ENCODE peak calls at places on chromosomes 1 and 21, in six cellular contexts. H is PC-3, Q is fibroblast of lung, T is astrocyte, F is HepG2, V is mammary epithelial cell. A is an unnamed sample.

GRCh38 chr21:37712204-37712934 is 203.9 kb downstream of the KCNJ6 start:
- DNase-seq in F (peak; percentile 41), V (peak; percentile 57), T (peak; percentile 37), Q (peak; percentile 55), H (peak; percentile 79), A (peak; percentile 77)

GRCh38 chr1:2204384-2205190 is 10.0 kb upstream of the FAAP20 start:
- DNase-seq in Q (peak; percentile 68), T (peak; percentile 38), V (no peak), F (peak; percentile 57), H (peak; percentile 67), A (no peak)

GRCh38 chr1:2339206-2340085 is 51.9 kb downstream of the MORN1 start:
- DNase-seq in V (no peak), T (no peak), H (no peak), F (no peak), Q (no peak), A (no peak)

GRCh38 chr1:165726169-165726568 is 27.8 kb upstream of the ALDH9A1 start:
- DNase-seq in H (no peak), F (no peak), T (no peak), Q (no peak), V (no peak), A (peak; percentile 11)

GRCh38 chr1:69258842-69259241 is 308.9 kb upstream of the LRRC7 start:
- DNase-seq in Q (no peak), F (no peak), V (no peak), T (no peak), H (peak; percentile 20), A (no peak)

GRCh38 chr1:244164563-244164890 is 113.4 kb downstream of the ZBTB18 start:
- DNase-seq in H (no peak), Q (no peak), F (no peak), V (no peak), T (no peak), A (no peak)

GRCh38 chr1:213492161-213493041 is 441.4 kb downstream of the RPS6KC1 start:
- DNase-seq in H (no peak), T (no peak), Q (no peak), V (no peak), F (peak; percentile 94), A (no peak)

GRCh38 chr1:70864302-70864701 is 183.3 kb downstream of the PTGER3 start:
- DNase-seq in V (no peak), H (peak; percentile 49), F (no peak), Q (no peak), T (no peak), A (no peak)

GRCh38 chr1:9825101-9826074 is 1.6 kb upstream of the CLSTN1 start:
- DNase-seq in V (peak; percentile 99), T (peak; percentile 67), F (peak; percentile 46), Q (peak; percentile 75), H (peak; percentile 93), A (peak; percentile 58)

GRCh38 chr1:12600335-12600734 is 17.7 kb downstream of the DHRS3 start:
- DNase-seq in F (no peak), V (no peak), H (no peak), Q (no peak), T (no peak), A (no peak)

GRCh38 chr1:69994261-69994660 is 211.1 kb downstream of the LRRC40 start:
- DNase-seq in V (no peak), T (peak; percentile 3), H (no peak), Q (no peak), F (no peak), A (peak; percentile 69)

GRCh38 chr1:46592846-46593245 is 11.2 kb downstream of the MKNK1 start:
- DNase-seq in F (no peak), H (no peak), Q (no peak), T (no peak), V (no peak), A (no peak)

GRCh38 chr1:160717284-160717683 is 5.7 kb upstream of the CD48 start:
- DNase-seq in T (no peak), H (no peak), V (no peak), F (no peak), Q (no peak), A (no peak)

GRCh38 chr21:31920275-31920674 is 47.5 kb downstream of the HUNK start:
- DNase-seq in H (no peak), T (no peak), V (no peak), F (no peak), Q (no peak), A (no peak)

GRCh38 chr1:190373705-190374336 is 103.8 kb downstream of the BRINP3 start:
- DNase-seq in H (peak; percentile 74), Q (peak; percentile 6), V (peak; percentile 9), F (peak; percentile 15), T (peak; percentile 6), A (peak; percentile 63)

GRCh38 chr1:201542166-201543045 is 3.5 kb downstream of the NAV1 start:
- DNase-seq in T (peak; percentile 75), V (no peak), H (peak; percentile 22), Q (peak; percentile 82), F (no peak), A (peak; percentile 82)

GRCh38 chr1:63010898-63011660 is 227.1 kb downstream of the ATG4C start:
- DNase-seq in H (no peak), T (peak; percentile 23), Q (peak; percentile 32), V (no peak), F (peak; percentile 24), A (peak; percentile 54)

GRCh38 chr1:94325379-94326302 is 88.3 kb upstream of the ARHGAP29 start:
- DNase-seq in H (peak; percentile 99), V (peak; percentile 99), F (peak; percentile 75), Q (peak; percentile 100), T (peak; percentile 100), A (peak; percentile 23)

GRCh38 chr1:59355361-59355760 is 58.5 kb downstream of the FGGY start:
- DNase-seq in T (no peak), Q (no peak), V (no peak), H (no peak), F (no peak), A (no peak)

GRCh38 chr1:100353988-100354387 is 1.7 kb downstream of the CDC14A start:
- DNase-seq in F (peak; percentile 82), H (peak; percentile 85), Q (peak; percentile 60), V (peak; percentile 44), T (peak; percentile 31), A (peak; percentile 7)

GRCh38 chr1:39720094-39720999 is 18.3 kb upstream of the PPIE start:
- DNase-seq in H (peak; percentile 83), F (peak; percentile 51), T (peak; percentile 26), Q (peak; percentile 32), V (peak; percentile 44), A (peak; percentile 81)

DNA sequence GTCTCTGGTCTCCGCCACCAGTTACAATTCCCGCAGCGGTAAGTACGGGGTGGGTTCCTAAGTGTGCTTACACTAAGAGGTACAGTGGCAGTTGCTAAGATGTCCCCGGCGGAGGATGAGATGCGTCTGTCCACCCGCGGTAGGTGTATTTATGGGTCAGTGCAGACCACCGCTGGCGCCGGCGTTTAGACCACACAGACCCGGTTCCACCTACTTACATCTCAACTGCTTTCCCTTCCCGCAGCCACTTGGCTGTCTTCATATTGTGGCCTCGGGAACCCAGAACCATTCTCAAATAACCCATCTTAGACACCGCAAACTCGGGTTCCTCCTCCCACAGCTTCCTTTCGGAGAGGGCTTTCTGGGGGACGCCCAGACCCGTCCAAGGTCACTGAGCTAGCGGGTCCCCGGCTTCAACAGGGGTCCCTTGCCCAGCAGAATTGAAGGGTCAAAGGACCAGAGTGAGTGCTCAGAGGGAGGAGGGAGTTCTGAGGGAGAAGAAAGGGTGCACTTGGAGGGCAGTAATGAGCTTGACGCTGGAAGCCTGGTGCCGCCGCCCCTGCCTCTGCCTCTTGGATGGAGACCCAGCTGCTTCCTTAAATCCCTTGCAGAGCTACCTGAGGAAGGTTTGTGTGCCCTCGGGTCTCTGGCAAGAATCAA is 8.6 kb downstream of the NR5A2 start:
- DNase-seq in V (no peak), F (no peak), H (no peak), T (no peak), Q (no peak), A (no peak)
- TF ChIP-seq EZH2 in V (peak; percentile 53), F (no peak), H (no peak), T (peak; percentile 93), Q (peak; percentile 83), A (no peak)

DNA sequence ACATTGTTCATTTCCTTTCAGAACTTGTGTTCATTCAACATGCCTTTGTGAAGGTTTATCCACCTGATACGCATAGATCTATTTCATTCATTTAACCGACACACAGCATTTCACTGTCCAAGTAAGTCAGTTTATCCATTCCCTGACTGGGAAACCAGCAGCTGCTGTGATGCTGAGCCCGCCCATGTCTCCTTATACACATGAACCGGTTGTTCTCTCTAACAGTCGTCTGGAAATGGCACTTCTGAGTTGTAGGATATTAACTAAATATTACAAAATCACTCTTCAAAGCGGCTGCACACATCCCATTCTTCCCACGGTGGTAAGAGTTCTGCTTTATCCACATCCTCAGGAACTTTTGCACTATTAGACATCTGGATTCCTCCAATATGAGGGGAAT is 71.1 kb downstream of the NPHP4 start:
- DNase-seq in H (no peak), Q (no peak), V (no peak), T (no peak), F (no peak), A (no peak)
- H3K27ac ChIP-seq in H (no peak overlapping the region), Q (no peak overlapping the region), V (no peak overlapping the region), T (no peak overlapping the region), F (no peak overlapping the region), A (no peak overlapping the region)

DNA sequence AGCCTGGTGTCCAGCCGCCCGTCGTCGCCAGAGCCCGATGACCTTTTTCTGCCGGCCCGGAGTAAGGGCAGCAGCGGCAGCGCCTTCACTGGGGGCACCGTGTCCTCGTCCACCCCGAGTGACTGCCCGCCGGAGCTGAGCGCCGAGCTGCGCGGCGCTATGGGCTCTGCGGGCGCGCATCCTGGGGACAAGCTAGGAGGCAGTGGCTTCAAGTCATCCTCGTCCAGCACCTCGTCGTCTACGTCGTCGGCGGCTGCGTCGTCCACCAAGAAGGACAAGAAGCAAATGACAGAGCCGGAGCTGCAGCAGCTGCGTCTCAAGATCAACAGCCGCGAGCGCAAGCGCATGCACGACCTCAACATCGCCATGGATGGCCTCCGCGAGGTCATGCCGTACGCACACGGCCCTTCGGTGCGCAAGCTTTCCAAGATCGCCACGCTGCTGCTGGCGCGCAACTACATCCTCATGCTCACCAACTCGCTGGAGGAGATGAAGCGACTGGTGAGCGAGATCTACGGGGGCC is 1.2 kb downstream of the OLIG2 start:
- DNase-seq in H (no peak), V (no peak), T (peak; percentile 12), Q (peak; percentile 25), F (no peak), A (no peak)
- H3K9me3 ChIP-seq in H (no peaks in the 10 kb centered on the region), V (no peaks in the 10 kb centered on the region), T (peaks cover 10% of the 10 kb centered on the region), Q (no peaks in the 10 kb centered on the region), F (no peaks in the 10 kb centered on the region), A (no peaks in the 10 kb centered on the region)

GRCh38 chr1:229943988-229944743 is 122.9 kb upstream of the GALNT2 start:
- DNase-seq in H (no peak), F (no peak), T (no peak), Q (no peak), V (no peak), A (no peak)
- TF ChIP-seq EZH2 in H (no peak), F (no peak), T (no peak), Q (no peak), V (no peak), A (no peak)

DNA sequence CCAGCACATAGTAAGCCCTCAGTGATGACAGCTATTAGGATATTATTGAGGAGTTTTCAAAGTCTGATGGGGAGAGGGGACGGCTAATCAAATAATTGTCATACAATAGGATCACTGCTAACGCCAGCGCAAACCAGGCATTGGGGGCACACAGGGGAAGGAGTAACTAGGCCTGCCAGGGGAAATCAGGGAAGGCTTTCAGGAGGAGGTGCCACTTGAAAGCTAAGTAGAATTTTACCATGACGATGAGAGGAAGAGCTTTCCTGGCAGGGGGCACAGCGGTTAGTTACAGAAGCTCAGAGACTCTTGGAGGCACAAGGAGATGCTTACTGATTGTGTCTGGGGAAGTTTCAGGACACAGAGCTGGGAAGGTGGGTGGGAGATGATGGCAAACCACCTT is 47.2 kb upstream of the LAPTM5 start:
- DNase-seq in Q (no peak), H (no peak), T (no peak), F (no peak), V (no peak), A (peak; percentile 32)
- H3K27ac ChIP-seq in Q (no peak overlapping the region), H (no peak overlapping the region), T (no peak overlapping the region), F (no peak overlapping the region), V (no peak overlapping the region), A (no peak overlapping the region)

A was measured in A673.